ENCODE peak calls at places on chromosomes 4 and X, in five cellular contexts. One of them, this sample, is unnamed.

GRCh38 chr4:140355288-140355687 is 18.2 kb upstream of the SCOC start:
- DNase-seq in heart right ventricle: no peak
- DNase-seq in AG10803: no peak
- DNase-seq in fibroblast of pulmonary artery: no peak
- DNase-seq in fibroblast of lung: no peak
- DNase-seq in this sample: no peak

GRCh38 chrX:22526339-22526738 is 253.6 kb downstream of the CBLL2 start:
- DNase-seq in heart right ventricle: no peak
- DNase-seq in AG10803: peak
- DNase-seq in fibroblast of pulmonary artery: peak
- DNase-seq in fibroblast of lung: peak
- DNase-seq in this sample: peak

GRCh38 chr4:38115601-38116000 is 155.4 kb downstream of the PTTG2 start:
- DNase-seq in heart right ventricle: no peak
- DNase-seq in AG10803: no peak
- DNase-seq in fibroblast of pulmonary artery: no peak
- DNase-seq in fibroblast of lung: no peak
- DNase-seq in this sample: no peak

GRCh38 chrX:50469206-50469605 is 1.4 kb downstream of the DGKK start:
- DNase-seq in heart right ventricle: no peak
- DNase-seq in AG10803: no peak
- DNase-seq in fibroblast of pulmonary artery: no peak
- DNase-seq in fibroblast of lung: no peak
- DNase-seq in this sample: no peak

GRCh38 chrX:1564750-1565683 is 26.4 kb upstream of the AKAP17A start:
- DNase-seq in heart right ventricle: no peak
- DNase-seq in AG10803: no peak
- DNase-seq in fibroblast of pulmonary artery: no peak
- DNase-seq in fibroblast of lung: no peak
- DNase-seq in this sample: no peak

GRCh38 chr4:132498215-132498614 is 650.9 kb upstream of the PCDH10 start:
- DNase-seq in heart right ventricle: no peak
- DNase-seq in AG10803: no peak
- DNase-seq in fibroblast of pulmonary artery: no peak
- DNase-seq in fibroblast of lung: no peak
- DNase-seq in this sample: no peak

GRCh38 chr4:155820887-155821529 is 45.1 kb downstream of the ASIC5 start:
- DNase-seq in heart right ventricle: no peak
- DNase-seq in AG10803: no peak
- DNase-seq in fibroblast of pulmonary artery: no peak
- DNase-seq in fibroblast of lung: no peak
- DNase-seq in this sample: no peak

GRCh38 chr4:104494822-104495559 is at the start of gene CXXC4:
- DNase-seq in heart right ventricle: peak
- DNase-seq in AG10803: peak
- DNase-seq in fibroblast of pulmonary artery: peak
- DNase-seq in fibroblast of lung: peak
- DNase-seq in this sample: peak

GRCh38 chr4:90951037-90951436 is 823.8 kb downstream of the CCSER1 start:
- DNase-seq in heart right ventricle: no peak
- DNase-seq in AG10803: no peak
- DNase-seq in fibroblast of pulmonary artery: peak
- DNase-seq in fibroblast of lung: peak
- DNase-seq in this sample: peak

GRCh38 chr4:125664091-125664767 is 349.5 kb downstream of the FAT4 start:
- DNase-seq in heart right ventricle: no peak
- DNase-seq in AG10803: no peak
- DNase-seq in fibroblast of pulmonary artery: no peak
- DNase-seq in fibroblast of lung: peak
- DNase-seq in this sample: peak

GRCh38 chr4:43339435-43339834 is 446.9 kb downstream of the GRXCR1 start:
- DNase-seq in heart right ventricle: no peak
- DNase-seq in AG10803: peak
- DNase-seq in fibroblast of pulmonary artery: peak
- DNase-seq in fibroblast of lung: peak
- DNase-seq in this sample: peak

GRCh38 chr4:84501197-84501492 is 2.1 kb upstream of the NKX6-1 start:
- DNase-seq in heart right ventricle: no peak
- DNase-seq in AG10803: no peak
- DNase-seq in fibroblast of pulmonary artery: no peak
- DNase-seq in fibroblast of lung: no peak
- DNase-seq in this sample: no peak

GRCh38 chr4:52983563-52984303 is 121.6 kb downstream of the RASL11B start:
- DNase-seq in heart right ventricle: peak
- DNase-seq in AG10803: peak
- DNase-seq in fibroblast of pulmonary artery: peak
- DNase-seq in fibroblast of lung: peak
- DNase-seq in this sample: peak

GRCh38 chrX:39907964-39908616 is 189.7 kb downstream of the BCOR start:
- DNase-seq in heart right ventricle: peak
- DNase-seq in AG10803: peak
- DNase-seq in fibroblast of pulmonary artery: peak
- DNase-seq in fibroblast of lung: peak
- DNase-seq in this sample: peak

GRCh38 chrX:45266456-45266855 is 65.8 kb upstream of the DIPK2B start:
- DNase-seq in heart right ventricle: no peak
- DNase-seq in AG10803: peak
- DNase-seq in fibroblast of pulmonary artery: no peak
- DNase-seq in fibroblast of lung: peak
- DNase-seq in this sample: no peak

GRCh38 chrX:39527045-39527444 is 570.7 kb downstream of the BCOR start:
- DNase-seq in heart right ventricle: no peak
- DNase-seq in AG10803: peak
- DNase-seq in fibroblast of pulmonary artery: peak
- DNase-seq in fibroblast of lung: peak
- DNase-seq in this sample: peak

GRCh38 chrX:22097295-22097694 is 65.2 kb downstream of the PHEX start:
- DNase-seq in heart right ventricle: no peak
- DNase-seq in AG10803: peak
- DNase-seq in fibroblast of pulmonary artery: peak
- DNase-seq in fibroblast of lung: peak
- DNase-seq in this sample: peak

GRCh38 chrX:72094894-72095293 is 36.8 kb downstream of the RTL5 start:
- DNase-seq in heart right ventricle: peak
- DNase-seq in AG10803: no peak
- DNase-seq in fibroblast of pulmonary artery: peak
- DNase-seq in fibroblast of lung: peak
- DNase-seq in this sample: no peak

GRCh38 chrX:115311139-115311538 is 21.6 kb downstream of the LUZP4 start:
- DNase-seq in heart right ventricle: no peak
- DNase-seq in AG10803: no peak
- DNase-seq in fibroblast of pulmonary artery: no peak
- DNase-seq in fibroblast of lung: no peak
- DNase-seq in this sample: no peak

GRCh38 chrX:42274151-42274550 is 350.8 kb upstream of the CASK start:
- DNase-seq in heart right ventricle: no peak
- DNase-seq in AG10803: no peak
- DNase-seq in fibroblast of pulmonary artery: no peak
- DNase-seq in fibroblast of lung: no peak
- DNase-seq in this sample: no peak

GRCh38 chr4:168868044-168868855 is 141.8 kb downstream of the CBR4 start:
- DNase-seq in heart right ventricle: no peak
- DNase-seq in AG10803: peak
- DNase-seq in fibroblast of pulmonary artery: peak
- DNase-seq in fibroblast of lung: peak
- DNase-seq in this sample: peak

GRCh38 chrX:40709395-40709794 is 25.9 kb downstream of the MED14 start:
- DNase-seq in heart right ventricle: no peak
- DNase-seq in AG10803: no peak
- DNase-seq in fibroblast of pulmonary artery: no peak
- DNase-seq in fibroblast of lung: no peak
- DNase-seq in this sample: no peak

GRCh38 chr4:80010316-80010715 is 62.7 kb downstream of the ANTXR2 start:
- DNase-seq in heart right ventricle: no peak
- DNase-seq in AG10803: no peak
- DNase-seq in fibroblast of pulmonary artery: no peak
- DNase-seq in fibroblast of lung: no peak
- DNase-seq in this sample: no peak

GRCh38 chr4:1084394-1084793 is 29.0 kb downstream of the RNF212 start:
- DNase-seq in heart right ventricle: no peak
- DNase-seq in AG10803: no peak
- DNase-seq in fibroblast of pulmonary artery: no peak
- DNase-seq in fibroblast of lung: no peak
- DNase-seq in this sample: no peak

GRCh38 chr4:15832523-15833451 is 54.7 kb downstream of the CD38 start:
- DNase-seq in heart right ventricle: no peak
- DNase-seq in AG10803: no peak
- DNase-seq in fibroblast of pulmonary artery: no peak
- DNase-seq in fibroblast of lung: no peak
- DNase-seq in this sample: no peak

DNA sequence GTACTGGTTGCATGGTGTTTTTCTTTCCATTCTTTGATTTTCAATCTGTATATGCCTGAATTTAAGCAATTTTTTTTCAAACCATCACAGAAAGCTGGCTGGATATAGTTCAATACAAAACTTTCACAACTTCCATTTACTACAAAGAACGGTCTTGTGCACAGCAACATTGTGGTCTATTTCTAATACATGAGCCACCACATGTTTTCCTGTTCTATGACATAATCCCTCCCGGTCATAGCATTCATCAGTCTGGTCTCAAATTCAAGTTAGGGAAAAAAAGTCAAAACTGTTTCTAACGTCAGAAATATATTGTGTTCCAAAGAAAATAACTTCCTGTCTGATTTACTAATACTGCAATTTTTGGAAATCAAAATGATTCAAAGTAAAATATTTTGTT is 7.5 kb upstream of the CXCL6 start:
- DNase-seq in heart right ventricle: no peak
- DNase-seq in AG10803: peak
- DNase-seq in fibroblast of pulmonary artery: peak
- DNase-seq in fibroblast of lung: peak
- DNase-seq in this sample: peak
- H3K4me3 ChIP-seq in heart right ventricle: no peak
- H3K4me3 ChIP-seq in AG10803: no peak
- H3K4me3 ChIP-seq in fibroblast of pulmonary artery: no peak
- H3K4me3 ChIP-seq in fibroblast of lung: no peak
- H3K4me3 ChIP-seq in this sample: no peak

GRCh38 chr4:109243871-109244270 is 58.6 kb downstream of the COL25A1 start:
- DNase-seq in heart right ventricle: no peak
- DNase-seq in AG10803: no peak
- DNase-seq in fibroblast of pulmonary artery: no peak
- DNase-seq in fibroblast of lung: no peak
- DNase-seq in this sample: no peak

GRCh38 chr4:109251396-109251795 is 51.1 kb downstream of the COL25A1 start:
- DNase-seq in heart right ventricle: no peak
- DNase-seq in AG10803: no peak
- DNase-seq in fibroblast of pulmonary artery: no peak
- DNase-seq in fibroblast of lung: no peak
- DNase-seq in this sample: no peak

GRCh38 chr4:109248322-109248895 is 54.0 kb downstream of the COL25A1 start:
- DNase-seq in heart right ventricle: no peak
- DNase-seq in AG10803: no peak
- DNase-seq in fibroblast of pulmonary artery: no peak
- DNase-seq in fibroblast of lung: no peak
- DNase-seq in this sample: no peak
- TF ChIP-seq CTCF in heart right ventricle: no peak
- TF ChIP-seq CTCF in AG10803: no peak
- TF ChIP-seq CTCF in fibroblast of pulmonary artery: no peak
- TF ChIP-seq CTCF in fibroblast of lung: no peak
- TF ChIP-seq CTCF in this sample: no peak

DNA sequence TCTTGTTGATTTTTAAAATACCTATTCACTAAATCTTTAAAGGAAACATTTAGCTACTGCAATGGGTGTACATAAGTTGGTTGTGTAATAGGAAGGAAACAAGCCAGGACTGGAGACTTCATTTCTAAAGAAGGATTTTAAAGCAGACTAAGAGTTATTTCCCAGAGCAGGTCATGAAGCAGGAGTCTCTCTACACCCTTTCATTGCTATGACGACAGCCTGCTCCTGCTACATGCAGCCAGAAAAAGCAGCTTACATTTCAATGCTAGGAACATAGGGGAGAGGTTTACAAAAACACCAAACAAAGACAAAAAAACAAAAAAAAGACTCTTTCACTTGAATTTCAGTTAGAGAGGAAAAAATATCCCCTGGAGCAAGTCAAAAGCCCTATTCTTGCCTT is 3.5 kb downstream of the SPARCL1 start:
- DNase-seq in heart right ventricle: peak
- DNase-seq in AG10803: peak
- DNase-seq in fibroblast of pulmonary artery: peak
- DNase-seq in fibroblast of lung: peak
- DNase-seq in this sample: no peak
- H3K4me3 ChIP-seq in heart right ventricle: peak
- H3K4me3 ChIP-seq in AG10803: no peak
- H3K4me3 ChIP-seq in fibroblast of pulmonary artery: peak
- H3K4me3 ChIP-seq in fibroblast of lung: no peak
- H3K4me3 ChIP-seq in this sample: no peak

GRCh38 chr4:97987019-97987648 is 156.1 kb downstream of the STPG2 start:
- DNase-seq in heart right ventricle: no peak
- DNase-seq in AG10803: no peak
- DNase-seq in fibroblast of pulmonary artery: peak
- DNase-seq in fibroblast of lung: peak
- DNase-seq in this sample: peak
- TF ChIP-seq CTCF in heart right ventricle: peak
- TF ChIP-seq CTCF in AG10803: no peak
- TF ChIP-seq CTCF in fibroblast of pulmonary artery: peak
- TF ChIP-seq CTCF in fibroblast of lung: no peak
- TF ChIP-seq CTCF in this sample: peak

DNA sequence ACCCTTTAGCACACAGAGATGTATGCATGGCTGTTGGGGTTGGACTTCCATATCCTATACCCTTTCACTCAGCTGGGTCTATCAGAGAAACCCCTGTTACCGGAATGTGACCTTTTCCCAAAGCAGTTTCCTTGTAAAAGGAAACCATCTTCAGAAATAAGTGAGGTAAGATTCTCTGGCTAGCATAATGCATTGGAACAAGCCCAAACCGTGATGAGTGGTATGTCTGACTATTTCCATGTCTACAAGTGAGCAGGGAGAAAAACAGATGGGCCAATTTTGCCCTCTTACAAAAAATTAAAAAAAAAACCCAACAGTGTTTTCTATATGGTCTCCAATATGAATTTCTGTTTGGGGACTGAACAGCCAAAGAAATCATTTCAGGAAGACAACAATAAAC is 283.9 kb downstream of the SMARCA1 start:
- DNase-seq in heart right ventricle: no peak
- DNase-seq in AG10803: peak
- DNase-seq in fibroblast of pulmonary artery: peak
- DNase-seq in fibroblast of lung: peak
- DNase-seq in this sample: peak
- H3K4me3 ChIP-seq in heart right ventricle: no peak
- H3K4me3 ChIP-seq in AG10803: no peak
- H3K4me3 ChIP-seq in fibroblast of pulmonary artery: no peak
- H3K4me3 ChIP-seq in fibroblast of lung: no peak
- H3K4me3 ChIP-seq in this sample: no peak

GRCh38 chr4:82721819-82722423 is 76.7 kb downstream of the SCD5 start:
- DNase-seq in heart right ventricle: no peak
- DNase-seq in AG10803: peak
- DNase-seq in fibroblast of pulmonary artery: no peak
- DNase-seq in fibroblast of lung: peak
- DNase-seq in this sample: no peak
- TF ChIP-seq CTCF in heart right ventricle: peak
- TF ChIP-seq CTCF in AG10803: peak
- TF ChIP-seq CTCF in fibroblast of pulmonary artery: peak
- TF ChIP-seq CTCF in fibroblast of lung: no peak
- TF ChIP-seq CTCF in this sample: peak